ENCODE peak calls at places on chromosomes 3 and 15, in nine cellular contexts. D, V, I, U, R, Z, X, J and L are unnamed samples.
A peak's percentile ranks its signal among the peaks of the same experiment; 100 is the strongest.

GRCh38 chr15:74631087-74631385 is 15.4 kb downstream of the CLK3 start:
- DNase-seq in R (no peak), X (no peak), I (no peak), U (no peak), Z (no peak), J (no peak), V (peak; percentile 56), D (no peak), L (no peak)

GRCh38 chr3:65483475-65483874 is 555.2 kb downstream of the MAGI1 start:
- DNase-seq in U (peak; percentile 34), R (peak; percentile 82), I (peak; percentile 82), X (no peak), J (no peak), V (peak; percentile 74), Z (no peak), D (no peak), L (no peak)

GRCh38 chr15:74950078-74951000 is 6.2 kb downstream of the RPP25 start:
- DNase-seq in U (peak; percentile 49), X (no peak), J (peak; percentile 78), D (peak; percentile 73), I (peak; percentile 69), Z (peak; percentile 89), V (peak; percentile 83), R (peak; percentile 92), L (peak; percentile 82)

GRCh38 chr15:51097553-51098330 is 3.0 kb upstream of the TNFAIP8L3 start:
- DNase-seq in D (no peak), U (peak; percentile 84), X (no peak), V (no peak), Z (no peak), J (no peak), R (no peak), I (peak; percentile 59), L (no peak)

GRCh38 chr3:159765025-159765859 is 223.4 kb upstream of the IL12A start:
- DNase-seq in I (peak; percentile 98), V (peak; percentile 97), D (no peak), R (peak; percentile 92), J (no peak), U (peak; percentile 99), X (peak; percentile 82), Z (peak; percentile 85), L (no peak)

GRCh38 chr15:42156266-42156922 is at the start of gene PLA2G4F:
- DNase-seq in D (peak; percentile 8), X (no peak), I (peak; percentile 71), Z (no peak), U (no peak), R (peak; percentile 52), J (no peak), V (peak; percentile 51), L (no peak)

GRCh38 chr3:80355144-80355543 is 587.3 kb upstream of the ROBO1 start:
- DNase-seq in U (peak; percentile 30), I (peak; percentile 39), D (no peak), J (no peak), Z (no peak), V (no peak), R (no peak), X (no peak), L (no peak)

GRCh38 chr15:90315276-90315982 is 36.7 kb upstream of the ZNF774 start:
- DNase-seq in V (peak; percentile 96), Z (no peak), R (no peak), D (no peak), J (no peak), I (peak; percentile 75), U (peak; percentile 86), X (peak; percentile 33), L (no peak)

GRCh38 chr3:146164951-146165350 is 4.0 kb upstream of the PLOD2 start:
- DNase-seq in X (no peak), R (peak; percentile 30), J (no peak), D (no peak), I (no peak), Z (no peak), U (no peak), V (no peak), L (no peak)

GRCh38 chr3:59850352-59850870 is 800.6 kb upstream of the CFAP20DC start:
- DNase-seq in U (no peak), R (no peak), Z (no peak), X (no peak), I (peak; percentile 3), D (no peak), V (no peak), J (no peak), L (no peak)

GRCh38 chr3:21750291-21750690 is 719 bp downstream of the ZNF385D start:
- DNase-seq in Z (no peak), U (peak; percentile 73), J (no peak), D (no peak), V (no peak), R (peak; percentile 16), X (no peak), I (peak; percentile 78), L (no peak)

GRCh38 chr3:195118671-195119070 is 152.3 kb downstream of the XXYLT1 start:
- DNase-seq in U (no peak), I (no peak), Z (no peak), R (no peak), V (no peak), D (no peak), X (no peak), J (no peak), L (no peak)

GRCh38 chr3:139676634-139677197 is 1.1 kb downstream of the NMNAT3 start:
- DNase-seq in U (no peak), V (no peak), J (no peak), R (no peak), X (no peak), Z (no peak), D (no peak), I (no peak), L (no peak)

GRCh38 chr3:51946796-51947195 is 4.6 kb downstream of the PARP3 start:
- DNase-seq in R (no peak), Z (no peak), U (no peak), V (peak; percentile 42), D (no peak), J (no peak), I (no peak), X (no peak), L (no peak)

GRCh38 chr3:5431811-5432378 is 244.4 kb downstream of the EDEM1 start:
- DNase-seq in R (no peak), I (peak; percentile 21), Z (no peak), D (no peak), V (no peak), X (no peak), J (no peak), U (no peak), L (no peak)

GRCh38 chr15:25846377-25846776 is 16.8 kb downstream of the ATP10A start:
- DNase-seq in I (no peak), J (peak; percentile 46), V (no peak), R (no peak), Z (no peak), X (no peak), D (no peak), U (no peak), L (peak; percentile 60)

GRCh38 chr3:125051715-125052581 is 3.8 kb downstream of the HEG1 start:
- DNase-seq in R (peak; percentile 86), U (peak; percentile 95), I (peak; percentile 62), V (peak; percentile 81), D (no peak), Z (no peak), J (peak; percentile 52), X (no peak), L (peak; percentile 42)

GRCh38 chr15:40637221-40637745 is 43.2 kb downstream of the KNL1 start:
- DNase-seq in X (no peak), V (no peak), U (peak; percentile 26), Z (no peak), J (no peak), D (no peak), I (no peak), R (peak; percentile 6), L (no peak)

GRCh38 chr15:80989110-80989517 is 505 bp downstream of the MESD start:
- DNase-seq in Z (no peak), X (no peak), U (no peak), R (no peak), V (no peak), J (no peak), D (no peak), I (no peak), L (no peak)

DNA sequence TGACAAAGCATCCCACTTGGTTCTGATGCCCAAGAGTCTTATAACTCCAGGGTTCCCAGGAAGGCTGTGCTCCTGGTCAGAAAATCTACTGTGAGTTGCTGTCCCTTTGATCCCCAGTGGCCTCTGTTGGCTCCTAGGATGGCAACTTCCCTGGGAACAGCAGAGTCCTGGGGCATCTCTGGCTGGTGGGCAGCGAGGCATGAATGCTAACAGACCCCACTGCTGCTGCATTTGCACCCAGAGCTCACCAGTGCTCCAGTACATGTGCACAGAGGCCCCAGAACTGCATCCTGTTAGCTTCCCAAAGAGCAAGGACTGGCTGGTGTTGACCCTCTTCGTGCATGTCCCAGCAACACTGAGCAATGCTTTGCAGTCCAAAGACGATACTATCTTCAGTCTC is 15.7 kb downstream of the CAV3 start:
- DNase-seq in R (no peak), V (peak; percentile 48), I (no peak), Z (no peak), J (no peak), X (no peak), D (no peak), U (no peak), L (no peak)
- H3K36me3 ChIP-seq in R (no peaks in the 10 kb centered on the region), V (no peaks in the 10 kb centered on the region), I (no peaks in the 10 kb centered on the region), Z (no peaks in the 10 kb centered on the region), J (no peaks in the 10 kb centered on the region), X (no peaks in the 10 kb centered on the region), D (no peaks in the 10 kb centered on the region), U (peaks cover 1% of the 10 kb centered on the region), L (no peaks in the 10 kb centered on the region)

DNA sequence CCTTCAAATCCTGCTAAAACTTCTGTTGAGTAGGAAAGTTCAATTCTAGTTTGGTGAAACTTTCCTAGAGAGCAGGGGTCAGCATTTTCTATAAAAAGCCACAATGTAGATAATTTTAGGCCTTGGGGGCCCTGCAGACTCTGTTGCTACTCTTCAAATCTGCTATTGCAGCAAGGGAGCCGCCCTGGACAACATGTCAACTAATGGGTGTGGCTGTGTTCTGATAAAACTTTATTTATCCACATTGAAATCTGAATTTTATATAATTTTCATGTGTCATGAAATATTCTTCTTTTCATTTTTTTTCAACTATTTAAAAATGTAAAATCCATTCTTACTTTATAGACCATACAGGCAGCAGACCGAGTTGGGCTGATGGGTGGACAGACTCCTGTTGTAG is 67.4 kb upstream of the SAMMSON start:
- DNase-seq in J (no peak), D (no peak), U (no peak), Z (no peak), I (no peak), R (no peak), X (no peak), V (no peak), L (no peak)
- H3K4me3 ChIP-seq in J (no peak overlapping the region), D (no peak overlapping the region), U (no peak overlapping the region), Z (no peak overlapping the region), I (no peak overlapping the region), R (no peak overlapping the region), X (no peak overlapping the region), V (no peak overlapping the region), L (no peak overlapping the region)

DNA sequence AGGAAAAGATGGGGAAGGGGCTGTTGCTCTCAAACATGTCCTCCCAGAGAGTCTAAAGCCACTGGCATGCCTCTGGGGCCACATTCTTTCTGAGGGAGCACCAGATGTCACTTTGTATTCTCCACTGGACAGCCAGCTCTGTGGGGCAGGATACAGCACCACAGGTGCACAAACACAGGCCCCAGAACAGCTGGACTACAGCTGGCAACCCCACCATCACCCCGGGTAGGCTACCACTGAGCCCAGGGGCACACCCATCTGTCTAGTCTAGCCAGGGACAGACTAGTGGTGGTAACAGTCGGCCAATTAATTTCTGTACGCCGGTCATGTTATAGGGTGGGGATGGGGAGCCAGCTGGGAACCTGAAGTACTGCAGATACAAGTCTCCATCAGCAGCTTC is 64.3 kb downstream of the NPTN start:
- DNase-seq in X (no peak), U (no peak), R (no peak), J (no peak), D (no peak), I (no peak), Z (no peak), V (no peak), L (no peak)
- H3K36me3 ChIP-seq in X (peaks cover 65% of the 10 kb centered on the region), U (peaks cover 9% of the 10 kb centered on the region), R (peaks cover 4% of the 10 kb centered on the region), J (no peaks in the 10 kb centered on the region), D (no peaks in the 10 kb centered on the region), I (peaks cover 29% of the 10 kb centered on the region), Z (peaks cover 8% of the 10 kb centered on the region), V (peaks cover 55% of the 10 kb centered on the region), L (peaks cover 88% of the 10 kb centered on the region)

GRCh38 chr3:152203677-152204076 is 65.1 kb upstream of the MBNL1 start:
- DNase-seq in D (no peak), Z (no peak), V (no peak), I (no peak), X (no peak), J (no peak), R (no peak), U (no peak), L (no peak)
- H3K4me3 ChIP-seq in D (peak overlapping the region; percentile 5), Z (no peak overlapping the region), V (peak overlapping the region; percentile 48), I (no peak overlapping the region), X (peak overlapping the region; percentile 49), J (peak overlapping the region; percentile 29), R (no peak overlapping the region), U (peak overlapping the region; percentile 11), L (peak overlapping the region; percentile 93)